ENCODE peak calls at places on chromosomes 13 and 19, in six cellular contexts. D is thoracic aorta, B is mucosa of descending colon, J is Panc1, Y is ovary, C is tibial artery. Z is an unnamed sample.

GRCh38 chr13:23683084-23683483 is 112.9 kb downstream of the TNFRSF19 start:
- DNase-seq in B (no peak), C (no peak), J (no peak), Y (no peak), D (no peak), Z (no peak)

GRCh38 chr13:23399254-23399796 is 34.2 kb downstream of the SACS start:
- DNase-seq in B (no peak), Y (no peak), C (no peak), J (no peak), D (no peak), Z (no peak)

GRCh38 chr13:70893832-70894231 is 785.6 kb upstream of the KLHL1 start:
- DNase-seq in C (no peak), J (no peak), Y (no peak), D (no peak), B (no peak), Z (no peak)

GRCh38 chr19:33264881-33265445 is 37.4 kb downstream of the CEBPA start:
- DNase-seq in J (no peak), D (no peak), Y (no peak), B (no peak), C (no peak), Z (no peak)

GRCh38 chr13:113915012-113915763 is 51.3 kb upstream of the GAS6 start:
- DNase-seq in J (no peak), C (no peak), B (no peak), Y (no peak), D (no peak), Z (no peak)

GRCh38 chr13:77860621-77861020 is 58.0 kb downstream of the EDNRB start:
- DNase-seq in C (no peak), B (no peak), Y (no peak), J (no peak), D (no peak), Z (no peak)

GRCh38 chr19:37817180-37817911 is 38.0 kb upstream of the ZNF573 start:
- DNase-seq in Y (peak; percentile 82), C (peak; percentile 89), B (peak; percentile 64), D (peak; percentile 15), J (no peak), Z (no peak)

GRCh38 chr13:32285633-32285965 is 29.6 kb downstream of the ZAR1L start:
- DNase-seq in C (no peak), Y (no peak), D (no peak), B (no peak), J (no peak), Z (no peak)

GRCh38 chr19:35260694-35261304 is 8.0 kb upstream of the USF2 start:
- DNase-seq in J (no peak), Y (no peak), D (no peak), C (peak; percentile 58), B (no peak), Z (no peak)

GRCh38 chr13:28584873-28585317 is 74.0 kb upstream of the POMP start:
- DNase-seq in C (no peak), J (no peak), B (no peak), D (no peak), Y (no peak), Z (no peak)

GRCh38 chr19:37699057-37699456 is 20.5 kb downstream of the ZNF607 start:
- DNase-seq in Y (no peak), B (no peak), C (no peak), J (no peak), D (no peak), Z (no peak)

GRCh38 chr13:113117956-113118327 is 4.7 kb upstream of the F10 start:
- DNase-seq in D (no peak), J (no peak), Y (no peak), C (peak; percentile 45), B (no peak), Z (no peak)

GRCh38 chr13:25874907-25875306 is 176.9 kb downstream of the SHISA2 start:
- DNase-seq in C (no peak), J (no peak), Y (no peak), D (no peak), B (peak; percentile 31), Z (peak; percentile 55)

GRCh38 chr13:35744566-35745203 is 268.2 kb upstream of the MAB21L1 start:
- DNase-seq in B (no peak), D (no peak), C (no peak), J (no peak), Y (no peak), Z (no peak)

GRCh38 chr13:46926856-46927625 is 30.2 kb upstream of the HTR2A start:
- DNase-seq in D (no peak), C (no peak), B (no peak), Y (no peak), J (no peak), Z (no peak)

GRCh38 chr19:51002542-51003311 is 1.3 kb upstream of the KLK8 start:
- DNase-seq in J (no peak), D (no peak), C (no peak), Y (no peak), B (no peak), Z (no peak)

GRCh38 chr19:46745521-46746280 is at the start of gene FKRP:
- DNase-seq in D (no peak), Y (peak; percentile 45), B (peak; percentile 42), C (no peak), J (no peak), Z (no peak)

GRCh38 chr13:51663980-51664957 is 80.0 kb downstream of the WDFY2 start:
- DNase-seq in J (no peak), C (no peak), B (no peak), D (no peak), Y (no peak), Z (no peak)

GRCh38 chr13:110641055-110642015 is 26.0 kb downstream of the NAXD start:
- DNase-seq in B (no peak), C (no peak), J (no peak), D (no peak), Y (peak; percentile 70), Z (no peak)

GRCh38 chr19:10293637-10294367 is 4.0 kb downstream of the ICAM5 start:
- DNase-seq in Y (no peak), B (no peak), J (no peak), C (no peak), D (no peak), Z (no peak)

GRCh38 chr19:46481187-46481586 is 9.8 kb upstream of the PNMA8A start:
- DNase-seq in C (no peak), J (no peak), B (no peak), D (no peak), Y (peak; percentile 47), Z (no peak)

GRCh38 chr19:33297401-33298145 is 4.8 kb downstream of the CEBPA start:
- DNase-seq in C (no peak), B (no peak), D (no peak), Y (no peak), J (no peak), Z (no peak)

GRCh38 chr13:64130600-64130999 is 2715.0 kb upstream of the PCDH20 start:
- DNase-seq in Y (no peak), J (no peak), D (no peak), C (no peak), B (no peak), Z (no peak)

DNA sequence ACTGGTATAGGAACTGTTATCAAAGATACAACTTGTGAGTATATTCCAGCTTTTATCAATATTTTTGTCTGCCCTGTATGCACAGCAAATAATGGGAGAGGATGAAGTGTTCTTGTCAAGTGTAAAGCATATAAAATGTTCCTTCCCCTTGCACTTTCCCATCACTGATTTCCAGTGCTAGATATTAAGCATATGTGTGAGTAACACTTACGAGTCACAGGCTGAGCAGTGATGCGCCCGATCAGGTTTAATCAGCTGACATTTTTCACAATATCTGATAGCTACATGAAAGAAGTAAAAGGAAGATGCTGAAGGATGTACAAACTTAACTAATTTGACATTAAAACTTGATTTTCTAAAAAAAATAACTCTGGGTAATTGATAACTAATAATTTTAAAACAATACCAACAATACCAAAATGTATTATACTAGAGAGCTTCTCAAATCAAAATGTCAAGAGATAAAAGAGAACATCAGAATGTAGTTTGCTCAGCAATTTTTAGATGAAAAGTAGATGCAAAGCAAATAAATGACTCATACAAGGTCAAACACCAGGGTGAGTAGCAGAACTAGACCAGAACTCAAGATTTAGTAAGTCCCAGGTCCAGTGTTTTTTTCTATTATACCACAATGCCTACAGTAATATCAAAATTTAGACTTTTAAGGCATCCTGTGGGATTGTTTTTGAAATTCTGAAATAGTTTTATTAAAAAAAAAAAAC is 56.4 kb downstream of the ZDHHC20 start:
- DNase-seq in Y (no peak), J (no peak), B (no peak), D (no peak), C (no peak), Z (no peak)
- H3K36me3 ChIP-seq in Y (no peaks in the 10 kb centered on the region), J (no peaks in the 10 kb centered on the region), B (no peaks in the 10 kb centered on the region), D (peaks cover 5% of the 10 kb centered on the region), C (no peaks in the 10 kb centered on the region), Z (peaks cover 43% of the 10 kb centered on the region)

GRCh38 chr19:39307822-39308530 is 11.8 kb downstream of the IFNL1 start:
- DNase-seq in C (peak; percentile 56), Y (no peak), D (no peak), J (no peak), B (no peak), Z (no peak)
- H3K36me3 ChIP-seq in C (no peaks in the 10 kb centered on the region), Y (no peaks in the 10 kb centered on the region), D (no peaks in the 10 kb centered on the region), J (no peaks in the 10 kb centered on the region), B (no peaks in the 10 kb centered on the region), Z (no peaks in the 10 kb centered on the region)

GRCh38 chr13:74696148-74696922 is 562.1 kb upstream of the KLF12 start:
- DNase-seq in D (no peak), C (no peak), J (no peak), B (no peak), Y (no peak), Z (no peak)
- H3K36me3 ChIP-seq in D (no peaks in the 10 kb centered on the region), C (no peaks in the 10 kb centered on the region), J (no peaks in the 10 kb centered on the region), B (no peaks in the 10 kb centered on the region), Y (no peaks in the 10 kb centered on the region), Z (no peaks in the 10 kb centered on the region)

GRCh38 chr19:1151037-1151716 is 22.9 kb downstream of the SBNO2 start:
- DNase-seq in C (no peak), J (no peak), Y (no peak), D (no peak), B (no peak), Z (no peak)
- H3K36me3 ChIP-seq in C (peaks cover 10% of the 10 kb centered on the region), J (no peaks in the 10 kb centered on the region), Y (no peaks in the 10 kb centered on the region), D (peaks cover 23% of the 10 kb centered on the region), B (no peaks in the 10 kb centered on the region), Z (no peaks in the 10 kb centered on the region)

GRCh38 chr19:3620145-3620816 is 6.3 kb downstream of the CACTIN start:
- DNase-seq in Y (no peak), C (no peak), J (no peak), B (no peak), D (no peak), Z (no peak)

GRCh38 chr19:3621689-3622088 is 4.9 kb downstream of the CACTIN start:
- DNase-seq in Y (no peak), D (no peak), J (no peak), C (no peak), B (no peak), Z (no peak)

GRCh38 chr19:3622224-3622623 is 4.4 kb downstream of the CACTIN start:
- DNase-seq in Y (no peak), B (no peak), C (no peak), D (no peak), J (no peak), Z (no peak)

GRCh38 chr19:3619631-3620012 is 7.0 kb downstream of the CACTIN start:
- DNase-seq in J (no peak), Y (no peak), D (no peak), B (no peak), C (no peak), Z (no peak)

GRCh38 chr19:3620817-3621547 is 5.6 kb downstream of the CACTIN start:
- DNase-seq in Y (no peak), B (no peak), C (no peak), J (no peak), D (no peak), Z (no peak)
- H3K36me3 ChIP-seq in Y (no peaks in the 10 kb centered on the region), B (no peaks in the 10 kb centered on the region), C (peaks cover 15% of the 10 kb centered on the region), J (peaks cover 1% of the 10 kb centered on the region), D (peaks cover 16% of the 10 kb centered on the region), Z (peaks cover 3% of the 10 kb centered on the region)

GRCh38 chr19:19026299-19026971 is 6.9 kb downstream of the SUGP2 start:
- DNase-seq in Y (no peak), C (no peak), D (no peak), J (no peak), B (peak; percentile 19), Z (no peak)
- H3K36me3 ChIP-seq in Y (no peaks in the 10 kb centered on the region), C (peaks cover 38% of the 10 kb centered on the region), D (peaks cover 54% of the 10 kb centered on the region), J (peaks cover 26% of the 10 kb centered on the region), B (no peaks in the 10 kb centered on the region), Z (peaks cover 89% of the 10 kb centered on the region)